ENCODE peak calls at places on chromosomes 5 and 9, in four cellular contexts. N is Panc1, M is HCT116, L is K562. H is an unnamed sample.

GRCh38 chr9:134407123-134407779 is 81.0 kb downstream of the RXRA start:
- DNase-seq in N (no peak), M (peak; percentile 45), L (peak; percentile 94), H (no peak)

GRCh38 chr5:142674438-142675210 is 11.3 kb downstream of the FGF1 start:
- DNase-seq in N (no peak), M (no peak), L (no peak), H (no peak)

GRCh38 chr5:145260670-145261069 is 574.5 kb downstream of the PRELID2 start:
- DNase-seq in N (no peak), M (no peak), L (no peak), H (no peak)

GRCh38 chr5:113330533-113331200 is 104.1 kb downstream of the TSSK1B start:
- DNase-seq in N (no peak), M (peak; percentile 54), L (peak; percentile 19), H (peak; percentile 19)

GRCh38 chr5:52735139-52735538 is 52.6 kb upstream of the ITGA1 start:
- DNase-seq in N (no peak), M (no peak), L (no peak), H (no peak)

GRCh38 chr9:134565316-134565915 is 76.2 kb upstream of the COL5A1 start:
- DNase-seq in N (no peak), M (no peak), L (no peak), H (no peak)

GRCh38 chr9:116800885-116801284 is 113.8 kb downstream of the TRIM32 start:
- DNase-seq in N (no peak), M (no peak), L (no peak), H (no peak)

GRCh38 chr5:170269579-170269978 is 28.0 kb downstream of the LCP2 start:
- DNase-seq in N (no peak), M (no peak), L (no peak), H (no peak)

GRCh38 chr5:115573133-115573532 is 28.6 kb upstream of the FEM1C start:
- DNase-seq in N (no peak), M (no peak), L (no peak), H (no peak)

GRCh38 chr5:78360674-78361225 is 333 bp downstream of the SCAMP1 start:
- DNase-seq in N (no peak), M (no peak), L (peak; percentile 65), H (no peak)

GRCh38 chr5:69509212-69509611 is 16.6 kb downstream of the OCLN start:
- DNase-seq in N (no peak), M (no peak), L (no peak), H (no peak)

GRCh38 chr9:7348692-7349091 is 450.9 kb downstream of the DMAC1 start:
- DNase-seq in N (no peak), M (no peak), L (no peak), H (no peak)

GRCh38 chr5:166581827-166582226 is 1709.6 kb upstream of the WWC1 start:
- DNase-seq in N (no peak), M (no peak), L (no peak), H (no peak)
- TF ChIP-seq TCF7L2 in N (no peak), M (no peak), L (no peak), H (no peak)

GRCh38 chr5:56540266-56540665 is 275.1 kb upstream of the MAP3K1 start:
- DNase-seq in N (no peak), M (no peak), L (no peak), H (no peak)

GRCh38 chr5:56538580-56538979 is 276.8 kb upstream of the MAP3K1 start:
- DNase-seq in N (no peak), M (no peak), L (no peak), H (no peak)

GRCh38 chr5:56549096-56549886 is 266.1 kb upstream of the MAP3K1 start:
- DNase-seq in N (no peak), M (no peak), L (no peak), H (no peak)

GRCh38 chr5:56545016-56545415 is 270.3 kb upstream of the MAP3K1 start:
- DNase-seq in N (no peak), M (no peak), L (no peak), H (peak; percentile 39)

DNA sequence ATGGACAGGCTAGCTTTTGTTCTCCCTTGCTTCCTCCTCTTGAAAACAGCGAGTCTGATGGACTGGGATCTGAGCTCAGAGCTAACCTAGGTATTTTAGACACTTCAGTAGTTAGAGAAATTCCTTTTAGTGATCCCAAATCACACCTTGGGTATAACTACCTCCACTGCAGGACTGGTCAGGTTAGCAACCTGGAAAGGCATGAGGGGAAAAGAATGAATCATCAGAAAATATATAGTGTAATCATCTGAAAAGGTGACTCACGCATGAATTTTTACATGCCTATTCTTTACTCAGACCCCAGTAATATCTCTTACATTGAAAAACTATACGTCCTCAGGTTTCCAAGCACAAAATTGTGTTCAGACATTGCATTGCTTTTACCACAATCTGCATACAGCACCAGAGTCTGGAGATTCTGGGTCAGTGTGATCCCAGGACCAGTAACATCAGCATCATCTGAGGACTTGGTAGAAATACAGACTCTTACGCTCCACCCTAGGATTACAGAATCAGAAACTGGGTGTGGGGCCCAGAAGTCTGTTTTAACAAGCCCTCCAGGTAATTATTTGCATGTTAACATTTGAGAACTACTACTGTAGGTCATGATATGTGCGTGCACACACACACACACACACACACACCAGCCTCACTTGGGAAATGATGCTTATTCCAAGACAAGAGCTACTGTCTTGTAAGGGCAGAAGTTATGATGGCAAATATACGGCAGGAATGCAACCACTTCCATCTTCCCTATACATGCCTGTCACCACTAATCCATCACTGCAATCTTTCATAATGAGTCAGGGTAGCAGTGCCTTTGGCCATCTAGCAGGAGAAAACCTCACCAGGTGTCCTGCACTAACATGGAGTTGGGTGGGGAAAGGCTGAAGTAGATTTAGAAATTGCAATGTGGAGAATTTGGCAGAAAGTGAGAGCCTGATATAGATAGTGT is 271.6 kb upstream of the MAP3K1 start:
- DNase-seq in N (peak; percentile 1), M (peak; percentile 23), L (no peak), H (no peak)
- TF ChIP-seq TCF7L2 in N (no peak), M (no peak), L (no peak), H (no peak)

GRCh38 chr5:167530548-167530947 is 760.9 kb upstream of the WWC1 start:
- DNase-seq in N (no peak), M (no peak), L (no peak), H (no peak)
- TF ChIP-seq TCF7L2 in N (no peak), M (no peak), L (no peak), H (no peak)

DNA sequence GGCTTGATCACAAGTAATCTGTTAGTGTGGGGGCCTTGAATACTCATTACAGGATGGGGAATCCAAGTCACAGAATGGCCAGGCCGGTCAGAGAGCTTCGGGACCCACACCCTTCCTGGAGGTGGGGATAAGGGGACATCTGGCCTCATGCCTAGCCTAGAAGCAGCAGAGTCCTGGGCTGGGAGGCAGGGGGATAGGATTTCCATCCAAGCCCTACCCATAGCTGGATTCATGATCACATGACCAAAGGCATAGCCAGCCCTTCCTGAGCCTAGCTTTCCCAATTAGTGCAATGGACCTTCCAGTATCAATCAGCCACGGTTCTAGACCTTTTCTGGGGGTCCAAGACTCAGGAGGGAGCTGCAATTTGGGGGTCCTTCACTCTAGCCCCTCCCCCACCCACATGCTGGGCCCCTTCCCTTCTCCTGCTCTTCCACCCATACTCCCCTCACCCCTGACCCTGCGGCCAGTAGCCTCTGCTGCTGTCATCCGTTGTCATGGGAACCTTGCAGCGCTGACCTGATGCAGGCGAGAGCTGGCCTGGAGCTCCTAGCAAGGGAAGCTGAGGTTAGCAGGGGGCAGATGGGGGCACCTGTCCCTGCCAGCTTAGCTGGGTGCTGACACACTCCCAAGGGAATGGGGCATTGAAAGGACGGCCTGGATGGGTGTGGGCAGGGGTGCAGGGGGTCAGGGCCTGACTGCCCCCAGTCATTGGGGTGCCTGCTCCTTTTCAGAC is 44.6 kb downstream of the CXXC5 start:
- DNase-seq in N (no peak), M (no peak), L (no peak), H (no peak)
- TF ChIP-seq TCF7L2 in N (no peak), M (no peak), L (no peak), H (no peak)

GRCh38 chr5:172172912-172173591 is 15.0 kb downstream of the STK10 start:
- DNase-seq in N (no peak), M (no peak), L (no peak), H (no peak)
- TF ChIP-seq TCF7L2 in N (no peak), M (no peak), L (no peak), H (no peak)

DNA sequence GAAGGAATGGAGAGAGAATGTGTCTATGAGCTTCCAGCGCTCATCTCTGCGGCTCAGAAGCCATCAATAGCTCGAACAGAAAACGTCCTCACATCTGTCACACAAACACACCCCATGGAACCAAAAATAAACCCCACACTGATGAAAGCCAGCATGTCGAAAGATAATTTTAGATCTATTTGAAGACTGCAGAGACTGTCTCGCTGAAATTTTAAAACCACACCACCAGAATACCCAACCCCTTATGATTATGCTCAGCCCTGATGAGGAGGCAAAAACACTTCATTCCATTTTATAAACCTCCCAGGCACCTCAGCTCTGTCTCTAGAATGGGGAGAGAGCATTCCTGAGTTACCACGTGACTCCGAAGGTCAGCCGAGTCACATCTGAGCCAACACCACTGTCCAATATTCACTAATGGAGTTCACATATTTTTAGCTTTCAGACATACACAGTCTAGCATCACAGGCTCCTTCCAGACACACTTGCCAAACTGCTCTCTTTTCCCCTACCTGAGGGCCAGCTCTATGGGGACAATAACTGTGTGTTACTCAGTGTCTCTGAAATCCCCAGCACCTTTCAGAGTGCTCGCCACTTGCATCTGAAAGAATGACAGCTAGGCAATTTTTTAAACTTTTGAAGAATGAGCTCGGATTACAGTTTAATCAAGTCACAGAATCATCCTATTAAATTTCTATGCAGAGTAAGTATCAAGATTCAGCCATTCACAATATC is 63.2 kb downstream of the SERINC5 start:
- DNase-seq in N (no peak), M (no peak), L (no peak), H (peak; percentile 31)
- TF ChIP-seq TCF7L2 in N (no peak), M (no peak), L (no peak), H (no peak)

GRCh38 chr5:159209438-159210305 is at the start of gene RNF145:
- DNase-seq in N (peak; percentile 56), M (peak; percentile 68), L (peak; percentile 90), H (peak; percentile 58)
- TF ChIP-seq TCF7L2 in N (peak; percentile 53), M (peak; percentile 37), L (no peak), H (no peak)

DNA sequence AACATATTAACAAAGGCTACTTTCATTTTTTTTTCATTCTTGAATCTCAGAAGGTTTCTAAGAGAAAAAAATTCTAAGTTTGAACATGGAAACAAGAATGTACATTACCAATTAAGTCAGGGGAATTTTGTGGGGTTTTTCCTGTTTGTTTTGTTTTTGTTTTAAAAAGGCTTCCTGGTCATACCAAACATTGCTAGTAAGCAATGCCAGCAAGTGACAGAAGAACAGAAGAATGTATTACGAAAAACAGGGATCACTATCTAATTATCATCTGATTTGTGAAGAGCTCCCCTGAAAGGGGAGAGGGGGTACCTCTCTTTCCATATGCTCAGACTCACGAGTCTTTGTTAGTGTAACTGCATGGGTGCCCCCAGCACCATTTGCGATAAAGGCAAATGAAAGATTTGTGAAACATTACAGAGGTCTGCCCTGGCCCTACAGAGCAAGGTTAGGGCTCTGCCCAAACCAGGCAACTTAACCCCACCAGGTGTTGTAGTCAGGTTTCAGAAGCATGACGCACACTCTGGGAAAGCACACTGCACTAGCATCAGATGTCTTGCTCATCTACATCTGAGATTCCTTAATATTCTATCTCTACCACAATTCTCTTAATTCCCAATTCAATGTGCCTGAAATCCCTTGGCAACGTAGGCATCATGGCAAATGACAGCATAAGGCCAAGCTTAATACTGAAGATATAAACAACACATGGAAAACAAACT is 268.2 kb downstream of the MLLT3 start:
- DNase-seq in N (no peak), M (no peak), L (no peak), H (no peak)
- TF ChIP-seq TCF7L2 in N (no peak), M (no peak), L (no peak), H (no peak)

H was measured in HepG2.